ENCODE peak calls at places on chromosomes 12 and 14, in seven cellular contexts. R is choroid plexus epithelial cell, M is left ventricle myocardium inferior, A is mucosa of descending colon, B is tibial artery, N is astrocyte of the cerebellum, K is IMR-90. L is an unnamed sample.
A peak's percentile ranks its signal among the peaks of the same experiment; 100 is the strongest.

GRCh38 chr12:31736472-31736871 is 7.7 kb upstream of the AMN1 start:
- DNase-seq in R (peak; percentile 89), M (no peak), A (no peak), B (no peak), N (no peak), K (peak; percentile 89), L (no peak)

GRCh38 chr14:56102901-56103409 is 15.3 kb upstream of the PELI2 start:
- DNase-seq in R (peak; percentile 27), M (no peak), A (no peak), B (no peak), N (no peak), K (no peak), L (no peak)

GRCh38 chr12:124332900-124333299 is 38.0 kb downstream of the RFLNA start:
- DNase-seq in R (no peak), M (no peak), A (no peak), B (no peak), N (no peak), K (no peak), L (no peak)

GRCh38 chr12:109098671-109099070 is 1.3 kb downstream of the UNG start:
- DNase-seq in R (peak; percentile 23), M (no peak), A (peak; percentile 32), B (no peak), N (no peak), K (no peak), L (peak; percentile 9)

GRCh38 chr14:41641690-41642089 is 35.0 kb downstream of the LRFN5 start:
- DNase-seq in R (no peak), M (no peak), A (no peak), B (no peak), N (no peak), K (no peak), L (no peak)

GRCh38 chr12:111211910-111212757 is 156.8 kb downstream of the PHETA1 start:
- DNase-seq in R (peak; percentile 5), M (no peak), A (peak; percentile 2), B (no peak), N (no peak), K (no peak), L (no peak)

GRCh38 chr14:22819191-22819988 is 4.2 kb upstream of the SLC7A7 start:
- DNase-seq in R (peak; percentile 94), M (peak; percentile 55), A (peak; percentile 56), B (peak; percentile 74), N (no peak), K (peak; percentile 85), L (no peak)

GRCh38 chr12:96445743-96446655 is 43.4 kb upstream of the CFAP54 start:
- DNase-seq in R (peak; percentile 96), M (no peak), A (peak; percentile 35), B (no peak), N (no peak), K (peak; percentile 99), L (peak; percentile 63)

GRCh38 chr12:39606712-39607423 is 12.7 kb downstream of the ABCD2 start:
- DNase-seq in R (peak; percentile 30), M (no peak), A (no peak), B (no peak), N (no peak), K (no peak), L (no peak)

GRCh38 chr14:77372304-77372841 is 4.5 kb downstream of the TMED8 start:
- DNase-seq in R (peak; percentile 47), M (no peak), A (no peak), B (no peak), N (peak; percentile 38), K (peak; percentile 88), L (no peak)

GRCh38 chr14:100898935-100899840 is 4.3 kb downstream of the RTL1 start:
- DNase-seq in R (peak; percentile 34), M (peak; percentile 30), A (no peak), B (no peak), N (no peak), K (no peak), L (no peak)

GRCh38 chr14:77721437-77721836 is 13.5 kb downstream of the SLIRP start:
- DNase-seq in R (no peak), M (no peak), A (no peak), B (no peak), N (no peak), K (no peak), L (no peak)

GRCh38 chr14:37401093-37401492 is 194.0 kb downstream of the FOXA1 start:
- DNase-seq in R (no peak), M (no peak), A (no peak), B (no peak), N (no peak), K (no peak), L (no peak)

GRCh38 chr14:33950320-33951182 is at the start of gene EGLN3:
- DNase-seq in R (peak; percentile 50), M (peak; percentile 92), A (peak; percentile 94), B (peak; percentile 81), N (peak; percentile 23), K (peak; percentile 44), L (peak; percentile 85)

GRCh38 chr12:25495336-25496097 is 57.6 kb downstream of the LMNTD1 start:
- DNase-seq in R (peak; percentile 90), M (no peak), A (no peak), B (no peak), N (peak; percentile 66), K (peak; percentile 89), L (peak; percentile 47)

GRCh38 chr12:47547077-47547476 is 158.8 kb downstream of the RPAP3 start:
- DNase-seq in R (peak; percentile 73), M (no peak), A (no peak), B (no peak), N (no peak), K (peak; percentile 69), L (peak; percentile 50)

GRCh38 chr14:35047961-35048513 is 2.0 kb downstream of the FAM177A1 start:
- DNase-seq in R (no peak), M (no peak), A (no peak), B (no peak), N (no peak), K (no peak), L (no peak)

GRCh38 chr12:42129595-42130204 is 15.0 kb downstream of the GXYLT1 start:
- DNase-seq in R (peak; percentile 89), M (no peak), A (peak; percentile 63), B (no peak), N (peak; percentile 81), K (peak; percentile 80), L (peak; percentile 53)

GRCh38 chr12:50182461-50182860 is 15.3 kb upstream of the CERS5 start:
- DNase-seq in R (no peak), M (no peak), A (no peak), B (no peak), N (no peak), K (no peak), L (no peak)
- TF ChIP-seq CTCF in R (no peak), M (peak; percentile 30), A (no peak), B (peak; percentile 10), N (no peak), K (peak; percentile 18), L (no peak)

GRCh38 chr14:24310666-24311604 is at the start of gene LTB4R:
- DNase-seq in R (peak; percentile 86), M (peak; percentile 79), A (peak; percentile 74), B (peak; percentile 52), N (peak; percentile 42), K (peak; percentile 73), L (no peak)
- TF ChIP-seq CTCF in R (peak; percentile 9), M (peak; percentile 67), A (peak; percentile 33), B (peak; percentile 44), N (peak; percentile 23), K (peak; percentile 26), L (peak; percentile 70)

GRCh38 chr12:130298322-130298721 is 39.4 kb upstream of the PIWIL1 start:
- DNase-seq in R (no peak), M (no peak), A (no peak), B (no peak), N (no peak), K (no peak), L (no peak)
- TF ChIP-seq CTCF in R (no peak), M (no peak), A (no peak), B (no peak), N (no peak), K (no peak), L (no peak)

DNA sequence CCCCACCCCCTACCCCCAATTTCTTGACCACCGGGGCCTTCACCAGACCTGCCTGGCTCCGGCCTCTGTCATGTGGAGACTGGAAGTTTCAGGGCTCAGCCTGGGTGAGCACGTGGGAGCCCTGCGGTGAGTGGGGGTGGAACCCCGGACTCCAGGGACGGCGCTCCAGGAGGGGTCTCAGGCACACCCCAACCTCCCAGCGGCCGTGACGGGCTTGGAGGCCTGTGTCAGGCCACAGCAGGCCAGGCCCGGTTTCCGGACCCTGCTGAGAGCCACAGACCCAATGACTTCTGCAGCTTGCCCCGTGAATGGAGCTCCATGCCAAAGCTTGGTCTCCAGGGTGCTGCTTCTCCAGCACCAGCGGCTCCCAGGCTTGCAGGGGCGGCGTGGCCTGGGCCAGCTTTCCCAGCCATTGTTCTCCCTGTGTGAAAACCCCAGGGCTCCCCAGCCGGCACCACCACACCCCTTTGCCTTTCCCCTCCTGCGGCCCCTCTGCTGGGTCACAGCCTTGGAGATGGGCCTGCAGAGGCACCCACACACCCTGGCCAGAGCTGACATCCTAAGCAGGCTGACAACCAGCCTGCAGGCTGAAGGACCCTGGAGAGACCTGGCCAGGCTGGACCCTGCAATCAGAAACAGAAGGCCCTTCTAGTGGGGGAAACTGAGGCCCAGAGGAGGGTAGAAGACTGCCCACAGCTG is 186.2 kb upstream of the C14orf180 start:
- DNase-seq in R (no peak), M (peak; percentile 55), A (no peak), B (no peak), N (no peak), K (no peak), L (no peak)
- TF ChIP-seq CTCF in R (no peak), M (no peak), A (no peak), B (no peak), N (no peak), K (no peak), L (no peak)

DNA sequence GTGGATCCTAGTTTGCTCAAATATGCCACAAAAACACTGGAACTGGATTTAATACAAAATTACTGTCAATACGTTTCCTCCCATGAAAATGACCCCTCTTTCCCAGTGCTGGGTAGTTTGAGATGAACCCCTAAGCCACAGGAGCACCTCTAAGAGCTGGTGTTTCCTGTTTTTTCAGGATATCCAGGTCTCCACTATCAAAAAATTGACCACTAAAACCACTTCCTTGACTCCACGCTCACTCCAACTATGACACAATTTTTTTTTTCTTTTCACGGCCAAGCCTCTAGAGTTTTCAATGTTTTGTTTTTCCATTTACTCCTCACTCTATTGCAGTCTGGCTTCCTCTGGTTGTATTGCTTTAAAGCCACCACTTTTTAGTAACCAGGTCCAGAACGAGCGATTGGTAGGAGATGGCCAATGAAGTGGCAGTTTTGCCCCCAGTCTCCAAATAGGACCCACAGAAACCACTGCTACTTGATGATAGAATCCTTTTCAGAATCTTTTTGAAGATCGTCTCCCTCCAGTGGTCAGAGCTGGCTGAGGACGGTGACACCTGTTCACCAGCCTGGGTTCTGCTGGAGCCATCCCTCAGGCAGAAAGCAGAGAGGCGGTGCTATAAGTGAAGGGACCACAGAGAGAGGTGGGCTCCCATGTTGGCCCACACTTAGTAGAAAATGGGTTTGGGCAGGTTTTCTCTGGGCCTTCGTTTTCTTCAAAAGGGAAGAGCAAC is 454.4 kb downstream of the VRK1 start:
- DNase-seq in R (no peak), M (no peak), A (no peak), B (no peak), N (no peak), K (no peak), L (no peak)
- TF ChIP-seq CTCF in R (no peak), M (no peak), A (no peak), B (no peak), N (no peak), K (no peak), L (no peak)

GRCh38 chr14:102785598-102785963 is 8.3 kb downstream of the TRAF3 start:
- DNase-seq in R (no peak), M (no peak), A (no peak), B (no peak), N (no peak), K (no peak), L (no peak)
- TF ChIP-seq CTCF in R (peak; percentile 18), M (no peak), A (no peak), B (no peak), N (peak; percentile 16), K (no peak), L (no peak)

GRCh38 chr14:24160850-24161804 is at the start of gene IRF9:
- DNase-seq in R (peak; percentile 95), M (peak; percentile 95), A (peak; percentile 100), B (peak; percentile 96), N (peak; percentile 87), K (peak; percentile 91), L (peak; percentile 94)
- TF ChIP-seq CTCF in R (peak; percentile 93), M (peak; percentile 98), A (peak; percentile 93), B (peak; percentile 97), N (peak; percentile 91), K (peak; percentile 97), L (peak; percentile 95)

L was measured in RWPE1.